ENCODE peak calls at places on chromosome 2, in six cellular contexts. P is H9; O is CD4-positive, CD25-positive, alpha-beta regulatory T cell; R is hypothalamus; H is brain microvascular endothelial cell; F is effector CD4-positive, alpha-beta T cell. L is an unnamed sample.

GRCh38 chr2:54457326-54458023 is 1.3 kb downstream of the SPTBN1 start:
- DNase-seq in F (no peak), H (no peak), P (peak; percentile 72), O (no peak), R (no peak), L (no peak)

GRCh38 chr2:46926863-46927262 is 11.3 kb upstream of the MCFD2 start:
- DNase-seq in O (no peak), F (no peak), R (no peak), P (no peak), H (no peak), L (no peak)

GRCh38 chr2:187302146-187302545 is 145.9 kb downstream of the CALCRL start:
- DNase-seq in O (no peak), F (no peak), R (no peak), P (no peak), H (no peak), L (no peak)

GRCh38 chr2:239027431-239028252 is 179.8 kb downstream of the TWIST2 start:
- DNase-seq in H (no peak), R (no peak), O (no peak), P (no peak), F (no peak), L (no peak)

GRCh38 chr2:158716921-158717320 is 78.2 kb upstream of the DAPL1 start:
- DNase-seq in P (no peak), R (no peak), H (no peak), F (no peak), O (no peak), L (no peak)

GRCh38 chr2:189109921-189110397 is 69.6 kb downstream of the COL5A2 start:
- DNase-seq in P (no peak), O (no peak), H (no peak), F (no peak), R (no peak), L (no peak)

GRCh38 chr2:24907106-24907505 is 12.9 kb downstream of the ADCY3 start:
- DNase-seq in F (no peak), O (no peak), P (no peak), H (peak; percentile 23), R (no peak), L (no peak)

GRCh38 chr2:150134223-150134858 is 353.1 kb downstream of the RND3 start:
- DNase-seq in F (no peak), O (no peak), R (no peak), P (no peak), H (no peak), L (no peak)

GRCh38 chr2:127608061-127609011 is 37.6 kb upstream of the GPR17 start:
- DNase-seq in H (no peak), P (peak; percentile 14), F (no peak), O (no peak), R (no peak), L (no peak)

GRCh38 chr2:148561389-148561788 is 83.2 kb upstream of the EPC2 start:
- DNase-seq in O (no peak), F (no peak), R (no peak), P (no peak), H (no peak), L (no peak)

GRCh38 chr2:113027691-113028090 is 22.4 kb downstream of the IL36A start:
- DNase-seq in P (no peak), H (no peak), F (no peak), R (no peak), O (no peak), L (no peak)

GRCh38 chr2:223414646-223415045 is 187.5 kb downstream of the SCG2 start:
- DNase-seq in R (no peak), F (no peak), P (no peak), H (no peak), O (no peak), L (no peak)

GRCh38 chr2:29080886-29081743 is 6.8 kb upstream of the PCARE start:
- DNase-seq in P (no peak), H (no peak), O (no peak), F (no peak), R (no peak), L (no peak)

GRCh38 chr2:112335600-112335999 is 60.2 kb downstream of the ZC3H6 start:
- DNase-seq in F (no peak), P (no peak), O (no peak), R (no peak), H (no peak), L (no peak)

GRCh38 chr2:205695460-205695979 is 13.2 kb downstream of the NRP2 start:
- DNase-seq in H (peak; percentile 74), F (no peak), R (no peak), P (no peak), O (no peak), L (no peak)

GRCh38 chr2:217912030-217913024 is 90.5 kb downstream of the TNS1 start:
- DNase-seq in F (no peak), R (no peak), P (no peak), O (no peak), H (no peak), L (no peak)

GRCh38 chr2:210459925-210460862 is 16.4 kb downstream of the LANCL1 start:
- DNase-seq in O (no peak), R (no peak), F (no peak), H (no peak), P (no peak), L (no peak)

GRCh38 chr2:146678516-146678915 is 1166.3 kb upstream of the ACVR2A start:
- DNase-seq in P (no peak), O (no peak), F (no peak), R (no peak), H (no peak), L (no peak)

GRCh38 chr2:109009920-109010610 is 21.0 kb upstream of the EDAR start:
- DNase-seq in F (no peak), H (peak; percentile 46), P (no peak), O (no peak), R (no peak), L (no peak)

GRCh38 chr2:38262514-38262871 is 114.6 kb downstream of the ATL2 start:
- DNase-seq in R (no peak), F (no peak), O (no peak), H (no peak), P (no peak), L (no peak)

L was measured in T-helper 22 cell.